ENCODE peak calls at places on chromosome 21, in nine cellular contexts. One of them, this sample, is unnamed.
A peak's percentile ranks its signal among the peaks of the same experiment; 100 is the strongest.

GRCh38 chr21:40186036-40186435 is 318.8 kb downstream of the PCP4 start:
- DNase-seq in HepG2: no peak
- DNase-seq in stomach: no peak
- DNase-seq in breast epithelium: no peak
- DNase-seq in H1: no peak
- DNase-seq in K562: no peak
- DNase-seq in suprapubic skin: peak; percentile 0
- DNase-seq in spleen: no peak
- DNase-seq in prostate gland: no peak
- DNase-seq in this sample: no peak

GRCh38 chr21:34558166-34558565 is 46.2 kb upstream of the KCNE1 start:
- DNase-seq in suprapubic skin: no peak
- DNase-seq in spleen: no peak
- DNase-seq in K562: no peak
- DNase-seq in stomach: no peak
- DNase-seq in H1: no peak
- DNase-seq in HepG2: no peak
- DNase-seq in prostate gland: no peak
- DNase-seq in breast epithelium: no peak
- DNase-seq in this sample: no peak

GRCh38 chr21:21345872-21346271 is 347.7 kb downstream of the NCAM2 start:
- DNase-seq in stomach: no peak
- DNase-seq in prostate gland: no peak
- DNase-seq in suprapubic skin: no peak
- DNase-seq in K562: no peak
- DNase-seq in H1: no peak
- DNase-seq in breast epithelium: no peak
- DNase-seq in spleen: no peak
- DNase-seq in HepG2: no peak
- DNase-seq in this sample: no peak

GRCh38 chr21:28671549-28672195 is 321.0 kb downstream of the LTN1 start:
- DNase-seq in H1: no peak
- DNase-seq in stomach: no peak
- DNase-seq in HepG2: no peak
- DNase-seq in prostate gland: no peak
- DNase-seq in K562: no peak
- DNase-seq in suprapubic skin: no peak
- DNase-seq in breast epithelium: no peak
- DNase-seq in spleen: no peak
- DNase-seq in this sample: no peak

GRCh38 chr21:23017989-23018388 is 2019.8 kb downstream of the NCAM2 start:
- DNase-seq in breast epithelium: no peak
- DNase-seq in suprapubic skin: no peak
- DNase-seq in stomach: no peak
- DNase-seq in K562: no peak
- DNase-seq in prostate gland: no peak
- DNase-seq in HepG2: no peak
- DNase-seq in spleen: no peak
- DNase-seq in H1: no peak
- DNase-seq in this sample: no peak

GRCh38 chr21:21137986-21138385 is 139.8 kb downstream of the NCAM2 start:
- DNase-seq in H1: no peak
- DNase-seq in K562: peak; percentile 27
- DNase-seq in stomach: no peak
- DNase-seq in spleen: no peak
- DNase-seq in suprapubic skin: no peak
- DNase-seq in prostate gland: no peak
- DNase-seq in breast epithelium: no peak
- DNase-seq in HepG2: no peak
- DNase-seq in this sample: no peak

GRCh38 chr21:35868005-35868868 is 192.1 kb downstream of the SETD4 start:
- DNase-seq in prostate gland: no peak
- DNase-seq in stomach: no peak
- DNase-seq in suprapubic skin: no peak
- DNase-seq in breast epithelium: no peak
- DNase-seq in HepG2: no peak
- DNase-seq in H1: no peak
- DNase-seq in spleen: no peak
- DNase-seq in K562: no peak
- DNase-seq in this sample: no peak

GRCh38 chr21:34915364-34915834 is 133.7 kb downstream of the RUNX1 start:
- DNase-seq in H1: no peak
- DNase-seq in breast epithelium: no peak
- DNase-seq in K562: no peak
- DNase-seq in suprapubic skin: no peak
- DNase-seq in stomach: no peak
- DNase-seq in spleen: no peak
- DNase-seq in HepG2: no peak
- DNase-seq in prostate gland: no peak
- DNase-seq in this sample: no peak

GRCh38 chr21:35559128-35559831 is 501.0 kb downstream of the SETD4 start:
- DNase-seq in H1: no peak
- DNase-seq in K562: peak; percentile 21
- DNase-seq in suprapubic skin: no peak
- DNase-seq in prostate gland: no peak
- DNase-seq in stomach: no peak
- DNase-seq in breast epithelium: no peak
- DNase-seq in spleen: no peak
- DNase-seq in HepG2: no peak
- DNase-seq in this sample: no peak

GRCh38 chr21:31213787-31214186 is 130.3 kb downstream of the TIAM1 start:
- DNase-seq in K562: no peak
- DNase-seq in suprapubic skin: no peak
- DNase-seq in spleen: no peak
- DNase-seq in stomach: no peak
- DNase-seq in prostate gland: no peak
- DNase-seq in H1: no peak
- DNase-seq in HepG2: no peak
- DNase-seq in breast epithelium: no peak
- DNase-seq in this sample: no peak

GRCh38 chr21:28193189-28193588 is 799.5 kb downstream of the LTN1 start:
- DNase-seq in HepG2: no peak
- DNase-seq in stomach: no peak
- DNase-seq in spleen: no peak
- DNase-seq in prostate gland: no peak
- DNase-seq in H1: no peak
- DNase-seq in suprapubic skin: no peak
- DNase-seq in breast epithelium: no peak
- DNase-seq in K562: no peak
- DNase-seq in this sample: no peak

GRCh38 chr21:36945496-36946138 is 20.9 kb downstream of the HLCS start:
- DNase-seq in spleen: no peak
- DNase-seq in prostate gland: no peak
- DNase-seq in breast epithelium: no peak
- DNase-seq in suprapubic skin: no peak
- DNase-seq in H1: no peak
- DNase-seq in stomach: no peak
- DNase-seq in K562: peak; percentile 60
- DNase-seq in HepG2: no peak
- DNase-seq in this sample: no peak

GRCh38 chr21:29075706-29076447 is 2.4 kb upstream of the CCT8 start:
- DNase-seq in K562: no peak
- DNase-seq in spleen: no peak
- DNase-seq in suprapubic skin: no peak
- DNase-seq in stomach: no peak
- DNase-seq in HepG2: no peak
- DNase-seq in H1: no peak
- DNase-seq in breast epithelium: no peak
- DNase-seq in prostate gland: no peak
- DNase-seq in this sample: no peak

GRCh38 chr21:41772351-41773080 is 5.7 kb upstream of the RIPK4 start:
- DNase-seq in breast epithelium: no peak
- DNase-seq in prostate gland: no peak
- DNase-seq in H1: no peak
- DNase-seq in HepG2: no peak
- DNase-seq in K562: no peak
- DNase-seq in stomach: no peak
- DNase-seq in suprapubic skin: no peak
- DNase-seq in spleen: no peak
- DNase-seq in this sample: no peak

DNA sequence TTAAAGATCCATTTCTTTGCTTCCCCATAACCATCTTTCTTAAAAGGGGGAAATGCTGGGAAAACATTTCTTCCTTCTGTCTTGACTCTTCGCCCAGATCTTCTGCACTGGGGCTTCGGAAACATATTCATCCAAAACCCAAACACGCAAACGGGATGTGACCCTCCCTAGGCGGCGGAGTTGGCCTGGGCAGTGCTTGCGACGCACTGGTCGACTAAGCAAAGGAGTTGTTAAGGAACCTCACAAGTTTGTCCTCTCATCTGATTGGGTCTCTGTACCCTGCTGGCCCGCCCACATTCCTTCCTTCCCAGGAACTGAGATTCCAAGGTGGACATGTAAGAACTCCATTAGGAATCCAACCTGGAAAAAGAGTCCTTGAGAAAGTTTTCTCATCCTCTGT is 2.5 kb downstream of the ADAMTS5 start:
- DNase-seq in spleen: no peak
- DNase-seq in prostate gland: no peak
- DNase-seq in breast epithelium: peak; percentile 89
- DNase-seq in stomach: peak; percentile 28
- DNase-seq in H1: no peak
- DNase-seq in HepG2: no peak
- DNase-seq in suprapubic skin: peak; percentile 87
- DNase-seq in K562: no peak
- DNase-seq in this sample: peak; percentile 92
- TF ChIP-seq POLR2A in spleen: no peak
- TF ChIP-seq POLR2A in prostate gland: no peak
- TF ChIP-seq POLR2A in breast epithelium: peak; percentile 78
- TF ChIP-seq POLR2A in stomach: no peak
- TF ChIP-seq POLR2A in H1: no peak
- TF ChIP-seq POLR2A in HepG2: no peak
- TF ChIP-seq POLR2A in suprapubic skin: peak; percentile 77
- TF ChIP-seq POLR2A in K562: no peak
- TF ChIP-seq POLR2A in this sample: peak; percentile 14

DNA sequence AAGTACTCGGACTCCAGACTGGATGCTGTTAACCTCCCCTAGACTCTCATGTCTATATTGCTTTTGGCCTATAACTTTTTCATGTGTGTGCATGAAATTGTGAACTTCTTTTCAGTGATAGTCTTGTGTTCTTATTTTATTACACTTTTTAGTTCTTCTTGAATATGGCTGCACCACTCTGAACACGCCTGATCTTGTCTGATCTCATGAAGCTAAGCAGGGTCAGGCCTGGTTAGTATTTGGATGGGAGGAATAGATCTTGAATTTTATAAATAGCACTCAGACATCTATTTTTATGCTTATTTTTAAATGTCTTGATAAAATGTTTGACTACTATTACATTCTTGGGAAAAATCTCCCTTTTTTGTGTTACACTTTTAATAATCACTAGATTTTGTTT is 22.4 kb downstream of the TCP10L start:
- DNase-seq in K562: no peak
- DNase-seq in stomach: no peak
- DNase-seq in HepG2: no peak
- DNase-seq in spleen: no peak
- DNase-seq in breast epithelium: no peak
- DNase-seq in H1: no peak
- DNase-seq in suprapubic skin: no peak
- DNase-seq in prostate gland: no peak
- DNase-seq in this sample: no peak
- H3K4me1 ChIP-seq in K562: peaks cover 7% of the 10 kb centered on the region
- H3K4me1 ChIP-seq in stomach: no peaks in the 10 kb centered on the region
- H3K4me1 ChIP-seq in HepG2: peaks cover 14% of the 10 kb centered on the region
- H3K4me1 ChIP-seq in spleen: no peaks in the 10 kb centered on the region
- H3K4me1 ChIP-seq in breast epithelium: no peaks in the 10 kb centered on the region
- H3K4me1 ChIP-seq in H1: peaks cover 4% of the 10 kb centered on the region
- H3K4me1 ChIP-seq in suprapubic skin: peaks cover 7% of the 10 kb centered on the region
- H3K4me1 ChIP-seq in prostate gland: no peaks in the 10 kb centered on the region
- H3K4me1 ChIP-seq in this sample: no peaks in the 10 kb centered on the region

DNA sequence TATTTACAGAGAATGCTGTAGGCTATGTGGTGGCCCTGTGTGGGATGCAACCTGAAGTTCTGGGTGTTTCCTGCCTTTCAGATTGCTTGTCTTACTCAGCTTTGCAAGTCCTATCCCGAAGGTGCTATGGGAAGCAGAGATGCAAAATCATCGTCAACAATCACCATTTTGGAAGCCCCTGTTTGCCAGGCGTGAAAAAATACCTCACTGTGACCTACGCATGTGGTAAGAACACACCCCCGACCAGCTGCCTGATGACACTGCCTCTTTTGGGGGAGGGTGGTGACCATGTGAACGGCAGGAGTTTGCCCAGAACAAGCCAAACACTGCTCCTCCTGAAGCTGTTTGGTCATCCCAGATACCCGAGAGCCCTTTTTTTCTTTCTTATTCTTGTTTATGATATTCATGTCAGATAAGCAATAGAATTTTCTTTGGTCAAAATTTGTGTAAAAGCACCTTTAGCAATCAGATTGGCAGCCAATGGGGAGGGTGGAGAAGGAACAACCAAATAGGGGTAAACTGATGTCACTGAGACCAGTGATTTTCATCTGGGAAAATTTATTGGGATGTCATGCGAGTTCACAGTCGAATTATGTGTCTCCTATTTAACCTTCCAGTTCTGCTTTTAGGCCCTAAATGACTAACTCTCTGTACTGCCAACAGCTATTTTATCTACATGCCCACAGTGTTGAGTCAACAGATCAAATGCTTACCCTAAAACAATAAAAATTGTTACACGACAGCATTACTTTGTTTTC is 82.6 kb downstream of the EVA1C start:
- DNase-seq in HepG2: no peak
- DNase-seq in suprapubic skin: peak; percentile 32
- DNase-seq in spleen: no peak
- DNase-seq in H1: no peak
- DNase-seq in K562: no peak
- DNase-seq in prostate gland: peak; percentile 58
- DNase-seq in breast epithelium: no peak
- DNase-seq in stomach: no peak
- DNase-seq in this sample: peak; percentile 20
- TF ChIP-seq POLR2AphosphoS5 in HepG2: no peak
- TF ChIP-seq POLR2AphosphoS5 in suprapubic skin: no peak
- TF ChIP-seq POLR2AphosphoS5 in spleen: no peak
- TF ChIP-seq POLR2AphosphoS5 in H1: no peak
- TF ChIP-seq POLR2AphosphoS5 in K562: no peak
- TF ChIP-seq POLR2AphosphoS5 in prostate gland: peak; percentile 82
- TF ChIP-seq POLR2AphosphoS5 in breast epithelium: no peak
- TF ChIP-seq POLR2AphosphoS5 in stomach: no peak
- TF ChIP-seq POLR2AphosphoS5 in this sample: no peak

GRCh38 chr21:19607983-19608668 is 1204.5 kb upstream of the TMPRSS15 start:
- DNase-seq in K562: peak; percentile 29
- DNase-seq in prostate gland: no peak
- DNase-seq in H1: no peak
- DNase-seq in breast epithelium: no peak
- DNase-seq in suprapubic skin: no peak
- DNase-seq in stomach: no peak
- DNase-seq in spleen: no peak
- DNase-seq in HepG2: no peak
- DNase-seq in this sample: no peak

DNA sequence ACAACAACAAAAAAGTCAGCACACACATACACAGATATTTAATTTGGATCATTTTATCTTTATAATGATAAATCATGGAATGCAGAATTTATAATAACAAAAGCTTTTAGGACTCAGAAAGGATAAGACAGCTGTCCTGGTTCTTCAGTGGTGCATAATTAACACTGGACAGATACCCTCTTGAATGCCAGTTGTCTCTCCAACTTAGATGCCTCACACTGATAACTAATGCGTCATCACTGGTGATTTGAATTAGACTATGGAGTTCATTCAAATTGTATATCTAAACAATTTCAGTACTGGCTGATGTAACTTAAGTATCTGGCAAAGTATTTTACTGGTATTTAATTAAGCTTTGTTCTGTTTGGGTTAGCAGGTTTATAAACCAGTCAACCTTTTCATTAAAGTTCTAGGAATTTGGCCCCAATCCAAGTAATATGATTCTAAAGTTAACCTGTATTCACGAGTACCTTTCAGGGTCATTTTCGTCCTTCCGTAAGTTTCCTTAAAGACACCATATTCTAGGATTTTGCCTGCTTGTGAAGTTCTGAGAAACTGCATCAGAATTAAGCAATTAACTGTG is 1199.5 kb upstream of the TMPRSS15 start:
- DNase-seq in stomach: no peak
- DNase-seq in K562: no peak
- DNase-seq in prostate gland: no peak
- DNase-seq in suprapubic skin: no peak
- DNase-seq in breast epithelium: no peak
- DNase-seq in HepG2: no peak
- DNase-seq in spleen: no peak
- DNase-seq in H1: no peak
- DNase-seq in this sample: no peak
- TF ChIP-seq POLR2A in stomach: no peak
- TF ChIP-seq POLR2A in K562: no peak
- TF ChIP-seq POLR2A in prostate gland: no peak
- TF ChIP-seq POLR2A in suprapubic skin: no peak
- TF ChIP-seq POLR2A in breast epithelium: no peak
- TF ChIP-seq POLR2A in HepG2: no peak
- TF ChIP-seq POLR2A in spleen: no peak
- TF ChIP-seq POLR2A in H1: no peak
- TF ChIP-seq POLR2A in this sample: no peak